ENCODE peak calls at places on chromosomes 3 and 15, in five cellular contexts. R is psoas muscle, C is fibroblast of pulmonary artery, T is tibial nerve, X is GM12878. B is an unnamed sample.

GRCh38 chr3:37559461-37559860 is 302.2 kb upstream of the CTDSPL start:
- DNase-seq in C (peak), T (no peak), R (no peak), X (no peak), B (no peak)

GRCh38 chr15:29129221-29129620 is 140.4 kb downstream of the NSMCE3 start:
- DNase-seq in R (no peak), C (no peak), X (no peak), T (no peak), B (no peak)

GRCh38 chr3:70854108-70854507 is 541.7 kb upstream of the MDFIC2 start:
- DNase-seq in X (no peak), T (no peak), C (no peak), R (no peak), B (no peak)

GRCh38 chr3:146160233-146160963 is 586 bp downstream of the PLOD2 start:
- DNase-seq in C (peak), X (no peak), T (peak), R (peak), B (peak)

GRCh38 chr3:42905740-42906084 is 230 bp upstream of the ZNF662 start:
- DNase-seq in T (no peak), X (no peak), R (no peak), C (no peak), B (no peak)

GRCh38 chr15:40105517-40106202 is 3.0 kb downstream of the BMF start:
- DNase-seq in C (no peak), T (no peak), X (no peak), R (no peak), B (no peak)

GRCh38 chr3:102089904-102090492 is 240.7 kb downstream of the NFKBIZ start:
- DNase-seq in R (no peak), T (no peak), C (peak), X (no peak), B (no peak)

GRCh38 chr3:144114767-144115166 is 143.1 kb downstream of the DIPK2A start:
- DNase-seq in T (no peak), X (no peak), C (no peak), R (no peak), B (no peak)

GRCh38 chr15:101437209-101437608 is 52.3 kb downstream of the PCSK6 start:
- DNase-seq in X (no peak), R (no peak), T (no peak), C (no peak), B (no peak)

GRCh38 chr3:42547401-42547945 is 34.3 kb downstream of the SEC22C start:
- DNase-seq in R (peak), X (no peak), C (peak), T (peak), B (peak)

GRCh38 chr15:70242962-70243685 is 145.4 kb upstream of the TLE3 start:
- DNase-seq in R (no peak), X (no peak), T (no peak), C (no peak), B (no peak)

GRCh38 chr15:68209735-68210408 is 4.7 kb upstream of the CALML4 start:
- DNase-seq in X (no peak), R (no peak), C (no peak), T (no peak), B (no peak)

GRCh38 chr3:148796799-148797198 is 30.8 kb upstream of the CPB1 start:
- DNase-seq in T (no peak), X (no peak), C (no peak), R (no peak), B (no peak)

GRCh38 chr3:78838362-78838761 is 929.4 kb downstream of the ROBO1 start:
- DNase-seq in R (no peak), T (no peak), C (no peak), X (no peak), B (no peak)

GRCh38 chr15:73838795-73839565 is 34.4 kb upstream of the TBC1D21 start:
- DNase-seq in R (peak), C (peak), X (no peak), T (no peak), B (no peak)

GRCh38 chr15:71658827-71659729 is 151.3 kb upstream of the NR2E3 start:
- DNase-seq in T (no peak), X (no peak), R (no peak), C (no peak), B (no peak)

GRCh38 chr3:16174389-16174788 is at the start of gene GALNT15:
- DNase-seq in T (peak), R (peak), C (peak), X (no peak), B (no peak)

GRCh38 chr15:84970832-84971231 is 10.8 kb upstream of the PDE8A start:
- DNase-seq in T (no peak), R (no peak), C (no peak), X (no peak), B (no peak)

GRCh38 chr3:134419214-134419965 is 45.1 kb upstream of the AMOTL2 start:
- DNase-seq in T (no peak), R (no peak), X (no peak), C (no peak), B (peak)

GRCh38 chr15:73386886-73387506 is 18.2 kb upstream of the HCN4 start:
- DNase-seq in T (no peak), X (no peak), C (no peak), R (no peak), B (no peak)

GRCh38 chr3:69439683-69440270 is 53.9 kb upstream of the FRMD4B start:
- DNase-seq in C (peak), R (no peak), T (peak), X (peak), B (peak)

GRCh38 chr3:126133606-126134005 is 46.8 kb downstream of the ALDH1L1 start:
- DNase-seq in C (no peak), R (peak), T (no peak), X (no peak), B (no peak)

GRCh38 chr3:133256787-133257483 is 142.9 kb upstream of the BFSP2 start:
- DNase-seq in C (no peak), X (peak), T (no peak), R (no peak), B (no peak)

GRCh38 chr15:60774829-60775228 is 295.9 kb upstream of the ICE2 start:
- DNase-seq in R (no peak), X (no peak), T (no peak), C (no peak), B (no peak)

GRCh38 chr3:138089091-138089490 is 26.3 kb downstream of the DZIP1L start:
- DNase-seq in R (no peak), X (no peak), C (peak), T (no peak), B (peak)

GRCh38 chr3:10774129-10774670 is 41.8 kb upstream of the SLC6A11 start:
- DNase-seq in R (no peak), T (no peak), C (no peak), X (no peak), B (no peak)

GRCh38 chr15:83769411-83769960 is 115.6 kb downstream of the ADAMTSL3 start:
- DNase-seq in T (no peak), R (no peak), X (peak), C (peak), B (no peak)

GRCh38 chr3:98022978-98023820 is 11.9 kb downstream of the GABRR3 start:
- DNase-seq in T (peak), R (peak), C (peak), X (no peak), B (peak)

GRCh38 chr15:57391537-57391936 is 15.2 kb downstream of the CGNL1 start:
- DNase-seq in T (no peak), X (no peak), R (no peak), C (no peak), B (peak)

GRCh38 chr15:57398336-57398735 is 22.0 kb downstream of the CGNL1 start:
- DNase-seq in X (no peak), C (no peak), R (no peak), T (no peak), B (no peak)

GRCh38 chr15:57393081-57393480 is 16.8 kb downstream of the CGNL1 start:
- DNase-seq in T (no peak), C (no peak), X (no peak), R (no peak), B (no peak)

GRCh38 chr15:57390583-57390982 is 14.3 kb downstream of the CGNL1 start:
- DNase-seq in R (no peak), X (no peak), T (no peak), C (no peak), B (no peak)

GRCh38 chr15:57395292-57395691 is 19.0 kb downstream of the CGNL1 start:
- DNase-seq in R (no peak), T (no peak), X (peak), C (peak), B (no peak)
- H3K4me3 ChIP-seq in R (no peak), T (no peak), X (no peak), C (no peak), B (no peak)

DNA sequence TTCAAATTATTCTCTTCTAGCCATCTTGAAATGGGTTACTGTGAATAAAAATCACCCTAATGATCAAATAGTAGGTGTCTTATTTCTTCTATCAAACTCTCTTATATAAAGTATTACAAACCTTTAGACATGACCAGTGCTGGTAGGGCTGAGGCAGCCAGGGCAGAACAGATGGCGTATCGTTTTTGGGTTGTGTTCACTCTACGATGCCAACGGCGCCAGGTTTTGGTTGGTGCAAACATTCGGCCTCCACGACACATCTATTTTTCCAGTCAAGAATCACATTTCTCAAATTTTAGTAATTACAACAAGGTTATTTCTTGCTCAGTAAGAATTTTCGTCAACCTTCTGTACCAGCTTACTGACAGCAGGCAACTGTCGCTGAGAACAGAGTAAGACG is 2.2 kb downstream of the RPL4 start:
- DNase-seq in X (no peak), T (no peak), C (no peak), R (no peak), B (no peak)
- H3K4me3 ChIP-seq in X (peak), T (no peak), C (peak), R (peak), B (peak)

GRCh38 chr3:17642474-17642873 is 100.0 kb downstream of the TBC1D5 start:
- DNase-seq in C (no peak), T (no peak), X (no peak), R (no peak), B (no peak)

GRCh38 chr3:17640466-17640865 is 102.0 kb downstream of the TBC1D5 start:
- DNase-seq in R (no peak), T (no peak), C (peak), X (no peak), B (no peak)

GRCh38 chr3:17639765-17640164 is 102.7 kb downstream of the TBC1D5 start:
- DNase-seq in R (no peak), T (no peak), X (no peak), C (peak), B (peak)

GRCh38 chr3:17643691-17644090 is 98.7 kb downstream of the TBC1D5 start:
- DNase-seq in T (no peak), C (peak), R (no peak), X (no peak), B (no peak)

DNA sequence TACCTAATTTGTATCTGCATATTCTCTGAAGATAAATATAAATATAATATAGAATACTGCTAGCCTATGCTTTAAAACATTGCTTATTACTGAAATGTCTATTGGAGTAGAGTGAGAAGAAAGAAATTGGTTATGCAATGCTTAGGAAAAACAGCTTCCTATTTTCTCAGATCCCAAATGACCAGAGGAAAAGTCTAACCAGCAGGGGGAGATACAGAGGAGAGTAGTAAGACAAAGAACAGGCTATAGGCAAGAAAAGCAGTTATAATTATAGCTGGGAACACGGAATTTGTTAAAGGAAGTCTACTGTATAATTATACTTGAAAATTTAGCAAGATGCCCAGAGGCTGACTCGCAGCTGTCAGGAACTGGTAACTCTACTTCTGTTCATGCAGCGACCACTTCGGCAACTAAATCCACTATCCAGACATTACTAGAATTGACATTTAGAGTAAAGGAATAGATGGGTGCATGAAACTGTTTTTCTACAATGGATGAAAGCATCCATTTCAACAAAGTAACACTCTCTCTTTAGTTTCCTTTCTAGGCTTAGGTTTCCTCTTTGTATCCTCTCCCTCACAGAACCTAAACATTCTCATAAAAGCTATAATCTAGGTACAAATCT is 97.2 kb downstream of the TBC1D5 start:
- DNase-seq in T (peak), X (no peak), C (peak), R (no peak), B (peak)
- H3K4me3 ChIP-seq in T (no peak), X (no peak), C (no peak), R (no peak), B (no peak)

GRCh38 chr3:58084166-58084565 is 75.9 kb downstream of the FLNB start:
- DNase-seq in C (no peak), R (no peak), T (no peak), X (no peak), B (no peak)

GRCh38 chr3:58084788-58085543 is 76.7 kb downstream of the FLNB start:
- DNase-seq in C (no peak), R (no peak), X (peak), T (no peak), B (peak)

GRCh38 chr3:58078610-58079009 is 70.4 kb downstream of the FLNB start:
- DNase-seq in R (no peak), C (no peak), X (no peak), T (no peak), B (no peak)

GRCh38 chr3:58079773-58080172 is 71.6 kb downstream of the FLNB start:
- DNase-seq in R (no peak), X (no peak), T (no peak), C (no peak), B (no peak)

DNA sequence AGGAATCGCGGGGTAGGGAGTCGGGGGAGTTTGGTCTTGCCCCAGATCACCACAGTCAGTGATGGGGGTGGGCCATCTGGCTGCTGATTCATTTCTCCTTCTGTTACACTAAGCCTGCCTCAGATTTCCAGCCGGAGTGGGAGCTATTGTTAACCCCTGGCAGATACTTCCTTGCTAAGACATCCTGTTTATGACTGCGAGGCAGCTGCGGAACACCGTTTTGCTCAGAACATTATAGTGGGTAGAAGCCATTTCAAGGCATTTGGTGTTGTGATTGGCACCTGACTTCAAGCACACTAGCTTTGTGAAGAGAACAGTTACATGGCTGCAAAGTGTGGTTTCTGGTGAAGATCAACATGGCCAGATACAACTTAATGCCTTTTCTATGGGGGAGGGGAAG is 73.8 kb downstream of the FLNB start:
- DNase-seq in R (no peak), T (no peak), C (peak), X (no peak), B (no peak)
- H3K4me3 ChIP-seq in R (no peak), T (no peak), C (no peak), X (no peak), B (no peak)

GRCh38 chr15:43826029-43826507 is 734 bp upstream of the WDR76 start:
- DNase-seq in T (no peak), R (no peak), X (no peak), C (no peak), B (no peak)

GRCh38 chr15:43821505-43821904 is 3.0 kb downstream of the MFAP1 start:
- DNase-seq in X (no peak), R (no peak), T (no peak), C (no peak), B (no peak)

GRCh38 chr15:43828061-43828657 is 1.4 kb downstream of the WDR76 start:
- DNase-seq in T (no peak), C (peak), R (no peak), X (no peak), B (no peak)

GRCh38 chr15:43824302-43825246 is at the start of gene MFAP1:
- DNase-seq in C (peak), R (peak), X (peak), T (peak), B (peak)
- H3K4me3 ChIP-seq in C (peak), R (peak), X (peak), T (peak), B (peak)

DNA sequence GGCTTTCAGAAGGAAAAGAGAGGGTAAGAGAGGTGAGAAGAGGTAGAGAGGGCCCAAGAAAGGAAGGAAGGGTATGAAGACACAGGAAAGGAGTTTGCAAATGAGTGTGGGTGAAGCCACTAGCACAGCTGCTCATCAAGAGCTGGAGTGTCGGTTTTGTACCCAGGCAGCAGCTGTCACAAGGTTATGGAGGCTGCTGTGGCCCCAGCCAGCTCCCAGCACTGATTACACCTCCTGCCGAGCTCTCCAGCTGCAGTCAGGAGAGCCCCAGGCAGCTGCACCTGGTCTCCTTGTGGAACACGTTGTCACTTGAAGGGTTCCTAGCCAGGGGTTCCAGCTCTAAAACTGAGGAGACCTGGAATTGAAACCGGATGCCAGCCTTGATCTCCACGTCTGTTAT is 60.4 kb upstream of the CHD2 start:
- DNase-seq in R (no peak), X (no peak), T (no peak), C (no peak), B (no peak)
- H3K4me3 ChIP-seq in R (no peak), X (no peak), T (no peak), C (no peak), B (no peak)

GRCh38 chr3:31853580-31853979 is 127.5 kb downstream of the OSBPL10 start:
- DNase-seq in R (no peak), X (no peak), C (no peak), T (no peak), B (no peak)

GRCh38 chr3:31847760-31848159 is 133.3 kb downstream of the OSBPL10 start:
- DNase-seq in C (no peak), X (no peak), T (no peak), R (no peak), B (no peak)

GRCh38 chr3:31851278-31851677 is 129.8 kb downstream of the OSBPL10 start:
- DNase-seq in X (no peak), R (no peak), C (no peak), T (no peak), B (no peak)

GRCh38 chr3:31848921-31849320 is 132.1 kb downstream of the OSBPL10 start:
- DNase-seq in X (no peak), R (no peak), T (no peak), C (no peak), B (peak)

GRCh38 chr3:31848163-31848848 is 132.8 kb downstream of the OSBPL10 start:
- DNase-seq in C (no peak), T (no peak), R (no peak), X (no peak), B (peak)
- H3K4me3 ChIP-seq in C (no peak), T (no peak), R (no peak), X (no peak), B (no peak)

GRCh38 chr3:106814231-106814630 is 563.0 kb upstream of the CCDC54 start:
- DNase-seq in R (peak), X (no peak), C (peak), T (no peak), B (no peak)
- H3K4me3 ChIP-seq in R (no peak), X (no peak), C (no peak), T (no peak), B (no peak)